ENCODE peak calls at places on chromosomes 5 and 9, in five cellular contexts. S is NCI-H774; D is activated CD8-positive, alpha-beta T cell treated with anti-CD3 and anti-CD28 coated beads for 36 hours; M is cardiac fibroblast; R is NCI-H446. Y is an unnamed sample.

GRCh38 chr5:134524219-134524825 is 1.1 kb upstream of the JADE2 start:
- DNase-seq in S (peak), D (peak), M (peak), R (peak), Y (peak)

GRCh38 chr5:141637693-141638419 is 1.1 kb downstream of the RELL2 start:
- DNase-seq in S (no peak), D (peak), M (peak), R (no peak), Y (peak)

GRCh38 chr5:73918791-73919221 is 292.8 kb downstream of the ARHGEF28 start:
- DNase-seq in S (no peak), D (no peak), M (peak), R (no peak), Y (peak)

GRCh38 chr9:93681316-93682154 is 105.2 kb downstream of the PHF2 start:
- DNase-seq in S (no peak), D (no peak), M (no peak), R (no peak), Y (no peak)

GRCh38 chr5:167460449-167461020 is 830.9 kb upstream of the WWC1 start:
- DNase-seq in S (no peak), D (no peak), M (no peak), R (no peak), Y (no peak)

GRCh38 chr5:136087961-136088871 is 44.4 kb upstream of the SMAD5 start:
- DNase-seq in S (no peak), D (no peak), M (peak), R (no peak), Y (peak)

GRCh38 chr5:86757824-86758223 is 140.1 kb downstream of the COX7C start:
- DNase-seq in S (no peak), D (no peak), M (peak), R (no peak), Y (no peak)

GRCh38 chr5:172775326-172776234 is 4.6 kb upstream of the DUSP1 start:
- DNase-seq in S (no peak), D (peak), M (peak), R (no peak), Y (no peak)

GRCh38 chr5:122756263-122756911 is 18.5 kb upstream of the SNX2 start:
- DNase-seq in S (no peak), D (peak), M (peak), R (no peak), Y (peak)

GRCh38 chr9:134125413-134126095 is 10.3 kb upstream of the WDR5 start:
- DNase-seq in S (no peak), D (no peak), M (no peak), R (no peak), Y (no peak)

GRCh38 chr9:137451976-137452760 is 7.0 kb downstream of the NSMF start:
- DNase-seq in S (no peak), D (peak), M (no peak), R (no peak), Y (no peak)

GRCh38 chr5:75656311-75657003 is 45.2 kb downstream of the ANKDD1B start:
- DNase-seq in S (peak), D (no peak), M (peak), R (no peak), Y (peak)

GRCh38 chr5:81785311-81785710 is 34.4 kb upstream of the SSBP2 start:
- DNase-seq in S (no peak), D (no peak), M (no peak), R (no peak), Y (no peak)

GRCh38 chr5:33330416-33330815 is 110.3 kb upstream of the TARS1 start:
- DNase-seq in S (no peak), D (no peak), M (peak), R (no peak), Y (peak)

GRCh38 chr5:122805481-122805880 is 30.6 kb downstream of the SNX2 start:
- DNase-seq in S (no peak), D (no peak), M (peak), R (no peak), Y (no peak)

GRCh38 chr9:36936498-36936831 is 97.6 kb downstream of the PAX5 start:
- DNase-seq in S (no peak), D (no peak), M (no peak), R (no peak), Y (no peak)

GRCh38 chr5:140605879-140606278 is 27.1 kb downstream of the CD14 start:
- DNase-seq in S (no peak), D (no peak), M (no peak), R (no peak), Y (no peak)

GRCh38 chr9:79670269-79670961 is 98.7 kb downstream of the TLE4 start:
- DNase-seq in S (no peak), D (no peak), M (no peak), R (no peak), Y (no peak)

GRCh38 chr9:126297656-126298318 is 28.8 kb upstream of the MVB12B start:
- DNase-seq in S (no peak), D (no peak), M (no peak), R (no peak), Y (no peak)

GRCh38 chr5:1498623-1499416 is 24.9 kb downstream of the LPCAT1 start:
- DNase-seq in S (no peak), D (no peak), M (no peak), R (no peak), Y (no peak)

GRCh38 chr5:40717281-40717680 is 37.6 kb downstream of the PTGER4 start:
- DNase-seq in S (no peak), D (no peak), M (peak), R (no peak), Y (peak)

GRCh38 chr5:141523991-141524390 is 35.1 kb downstream of the PCDHGC5 start:
- DNase-seq in S (no peak), D (no peak), M (no peak), R (no peak), Y (no peak)

GRCh38 chr9:133116346-133117231 is 4.5 kb downstream of the RALGDS start:
- DNase-seq in S (no peak), D (no peak), M (no peak), R (no peak), Y (no peak)

GRCh38 chr9:108746864-108747263 is 108.9 kb downstream of the ACTL7B start:
- DNase-seq in S (no peak), D (no peak), M (peak), R (no peak), Y (no peak)

GRCh38 chr5:94849821-94850736 is 231.6 kb downstream of the SLF1 start:
- DNase-seq in S (peak), D (peak), M (peak), R (no peak), Y (peak)

GRCh38 chr5:62460578-62460983 is 48.0 kb downstream of the IPO11 start:
- DNase-seq in S (no peak), D (no peak), M (peak), R (peak), Y (peak)

Y was measured in endothelial cell of umbilical vein.